ENCODE peak calls at places on chromosomes 4 and X, in nine cellular contexts. M is stimulated activated naive B cell treated with anti-CD40 and anti-IgM and Interleukin-4, amounts not matched to agents 10 μg/mL and 1 μg/mL and 100 μg/mL, for 72 hours; E is KBM-7; Y is memory B cell; J is activated T-cell treated with anti-CD3 and anti-CD28 coated beads, Interleukin-2, amount 50 U/mL, for 48 hours; R is thoracic aorta; O is activated CD8-positive, alpha-beta memory T cell treated with anti-CD3 and anti-CD28 coated beads for 48 hours; Q is psoas muscle; V is HuH-7. S is an unnamed sample.

GRCh38 chr4:57305836-57306235 is 195.7 kb upstream of the IGFBP7 start:
- DNase-seq in M (no peak), E (no peak), Y (no peak), J (no peak), R (no peak), O (no peak), Q (no peak), V (no peak), S (no peak)

GRCh38 chrX:16946361-16946964 is at the start of gene REPS2:
- DNase-seq in M (peak), E (peak), Y (peak), J (peak), R (peak), O (peak), Q (peak), V (peak), S (peak)

GRCh38 chr4:153322791-153323190 is 21.7 kb upstream of the MND1 start:
- DNase-seq in M (no peak), E (no peak), Y (no peak), J (no peak), R (no peak), O (no peak), Q (no peak), V (no peak), S (no peak)

GRCh38 chr4:185358514-185359433 is 37.0 kb downstream of the LRP2BP start:
- DNase-seq in M (no peak), E (no peak), Y (no peak), J (no peak), R (no peak), O (no peak), Q (no peak), V (no peak), S (no peak)

GRCh38 chr4:139740531-139741041 is 75.0 kb downstream of the MGST2 start:
- DNase-seq in M (no peak), E (peak), Y (no peak), J (no peak), R (no peak), O (no peak), Q (peak), V (peak), S (no peak)

GRCh38 chrX:20595928-20596550 is 329.3 kb upstream of the RPS6KA3 start:
- DNase-seq in M (peak), E (no peak), Y (no peak), J (peak), R (no peak), O (peak), Q (no peak), V (no peak), S (no peak)

GRCh38 chrX:145817299-145817665 is 347 bp upstream of the SLITRK2 start:
- DNase-seq in M (no peak), E (no peak), Y (no peak), J (no peak), R (no peak), O (no peak), Q (peak), V (no peak), S (no peak)

GRCh38 chr4:37892641-37893040 is 1.8 kb downstream of the TBC1D1 start:
- DNase-seq in M (peak), E (peak), Y (peak), J (peak), R (no peak), O (peak), Q (no peak), V (no peak), S (no peak)

GRCh38 chr4:2305766-2306501 is 44.0 kb upstream of the MXD4 start:
- DNase-seq in M (no peak), E (no peak), Y (no peak), J (no peak), R (no peak), O (no peak), Q (no peak), V (no peak), S (no peak)

GRCh38 chrX:114058988-114059418 is 524.9 kb upstream of the HTR2C start:
- DNase-seq in M (no peak), E (peak), Y (peak), J (no peak), R (no peak), O (no peak), Q (no peak), V (no peak), S (no peak)

GRCh38 chr4:141155586-141155985 is 22.3 kb upstream of the RNF150 start:
- DNase-seq in M (no peak), E (no peak), Y (no peak), J (no peak), R (no peak), O (no peak), Q (no peak), V (no peak), S (no peak)

GRCh38 chr4:141248029-141248428 is 27.3 kb downstream of the ZNF330 start:
- DNase-seq in M (no peak), E (no peak), Y (no peak), J (no peak), R (no peak), O (no peak), Q (peak), V (no peak), S (no peak)

GRCh38 chr4:147741190-147741788 is 9.4 kb downstream of the ARHGAP10 start:
- DNase-seq in M (no peak), E (no peak), Y (no peak), J (no peak), R (no peak), O (no peak), Q (no peak), V (no peak), S (no peak)

GRCh38 chrX:102835504-102836146 is 101.4 kb upstream of the RAB40AL start:
- DNase-seq in M (no peak), E (peak), Y (no peak), J (peak), R (no peak), O (no peak), Q (no peak), V (peak), S (no peak)

GRCh38 chr4:183838987-183839712 is 66.0 kb upstream of the STOX2 start:
- DNase-seq in M (no peak), E (peak), Y (no peak), J (no peak), R (no peak), O (no peak), Q (no peak), V (no peak), S (no peak)

S was measured in NCI-H1048.